ENCODE peak calls at places on chromosome 6, in four cellular contexts. V is small intestine; S is sigmoid colon; M is CD8-positive, alpha-beta memory T cell. N is an unnamed sample.

GRCh38 chr6:54094837-54095236 is 16.4 kb upstream of the MLIP start:
- DNase-seq in V (no peak), S (no peak), M (no peak), N (no peak)

GRCh38 chr6:11798096-11798495 is 19.5 kb upstream of the ADTRP start:
- DNase-seq in V (no peak), S (no peak), M (no peak), N (no peak)

GRCh38 chr6:31791324-31792089 is 4.0 kb downstream of the VARS1 start:
- DNase-seq in M (no peak), V (no peak), S (no peak), N (no peak)

GRCh38 chr6:125432968-125433367 is 131.2 kb upstream of the HDDC2 start:
- DNase-seq in S (no peak), V (no peak), M (no peak), N (no peak)

GRCh38 chr6:11307226-11307625 is 74.8 kb upstream of the NEDD9 start:
- DNase-seq in S (no peak), M (no peak), V (no peak), N (no peak)

GRCh38 chr6:41080623-41081022 is 7.8 kb downstream of the NFYA start:
- DNase-seq in M (no peak), V (no peak), S (no peak), N (no peak)

GRCh38 chr6:69866351-69867074 is at the start of gene COL19A1:
- DNase-seq in M (no peak), S (peak; percentile 64), V (peak; percentile 2), N (no peak)

GRCh38 chr6:26272171-26272631 is 92.8 kb upstream of the BTN3A2 start:
- DNase-seq in V (peak; percentile 65), S (peak; percentile 74), M (peak; percentile 43), N (no peak)

GRCh38 chr6:4178737-4179333 is 43.5 kb upstream of the ECI2 start:
- DNase-seq in V (no peak), S (no peak), M (no peak), N (no peak)

GRCh38 chr6:130178692-130179091 is 44.1 kb downstream of the SAMD3 start:
- DNase-seq in V (peak; percentile 7), M (no peak), S (no peak), N (peak; percentile 71)

DNA sequence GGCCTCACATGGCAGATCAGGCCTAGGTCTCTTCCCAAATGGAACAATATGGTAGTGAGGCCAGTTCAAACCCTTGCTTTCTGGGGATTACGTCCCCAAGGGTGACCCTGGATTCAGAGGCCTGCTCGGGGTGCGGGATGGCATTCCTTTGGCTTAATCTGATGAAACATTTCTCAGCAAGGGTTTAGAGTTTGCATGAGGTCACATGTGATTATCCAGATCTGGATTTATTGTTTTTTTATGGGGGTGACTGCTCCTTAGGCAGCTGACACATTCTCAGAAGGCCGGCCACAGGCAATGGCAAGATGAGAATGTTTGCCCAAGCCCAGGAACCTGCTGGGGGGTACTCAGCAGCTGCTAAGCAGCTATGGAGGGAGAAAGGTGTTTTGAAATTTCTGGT is 37.7 kb upstream of the FUCA2 start:
- DNase-seq in M (no peak), S (no peak), V (no peak), N (no peak)
- H3K4me1 ChIP-seq in M (peaks cover 53% of the 10 kb centered on the region), S (no peaks in the 10 kb centered on the region), V (peaks cover 8% of the 10 kb centered on the region), N (no peaks in the 10 kb centered on the region)

GRCh38 chr6:154479388-154480143 is 30.9 kb downstream of the CNKSR3 start:
- DNase-seq in S (no peak), M (no peak), V (no peak), N (no peak)
- H3K27ac ChIP-seq in S (peak overlapping the region; percentile 87), M (no peak overlapping the region), V (peak overlapping the region; percentile 51), N (no peak overlapping the region)

DNA sequence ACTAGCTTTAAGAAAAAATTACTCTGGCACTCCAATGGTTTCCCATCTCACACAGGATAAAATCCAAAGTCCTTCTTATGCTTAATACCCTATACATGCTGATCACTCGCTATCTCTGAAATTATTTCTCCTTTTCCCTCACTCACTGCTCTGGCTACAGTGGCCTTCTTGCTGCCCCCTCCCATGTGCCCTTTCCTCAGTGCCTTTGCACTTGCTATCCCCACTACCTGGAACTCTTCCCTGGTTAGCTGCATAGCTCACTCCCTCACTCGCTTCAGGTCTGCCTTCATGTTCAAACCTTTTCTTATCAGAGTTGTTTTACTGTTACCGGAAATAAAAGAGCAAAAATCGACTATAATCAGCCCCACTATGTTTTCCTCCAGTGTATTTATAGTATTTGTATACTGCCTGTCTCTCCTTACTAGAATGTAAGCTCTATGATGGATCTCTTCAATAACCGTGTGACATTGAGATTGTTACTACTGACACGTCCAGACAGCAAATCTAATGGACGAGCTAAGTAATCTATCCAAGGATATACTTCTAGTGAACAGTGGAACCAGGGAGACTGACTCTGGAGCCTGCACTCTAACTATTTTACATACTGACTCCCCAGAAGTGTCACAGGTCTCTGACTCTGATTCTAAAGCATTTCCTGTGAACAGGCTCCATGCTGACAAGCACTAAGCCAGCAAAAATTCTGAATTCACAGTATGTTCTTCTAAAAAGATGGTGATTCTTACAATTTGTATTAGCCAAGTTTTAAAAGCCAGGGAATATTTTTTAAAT is 25.1 kb downstream of the FKBP5 start:
- DNase-seq in M (no peak), S (no peak), V (no peak), N (no peak)
- H3K4me1 ChIP-seq in M (peaks cover 57% of the 10 kb centered on the region), S (peaks cover 47% of the 10 kb centered on the region), V (no peaks in the 10 kb centered on the region), N (peaks cover 59% of the 10 kb centered on the region)

GRCh38 chr6:56770011-56770520 is 127.4 kb upstream of the DST start:
- DNase-seq in S (no peak), M (no peak), V (no peak), N (no peak)
- H3K27ac ChIP-seq in S (peak overlapping the region; percentile 67), M (no peak overlapping the region), V (no peak overlapping the region), N (no peak overlapping the region)

DNA sequence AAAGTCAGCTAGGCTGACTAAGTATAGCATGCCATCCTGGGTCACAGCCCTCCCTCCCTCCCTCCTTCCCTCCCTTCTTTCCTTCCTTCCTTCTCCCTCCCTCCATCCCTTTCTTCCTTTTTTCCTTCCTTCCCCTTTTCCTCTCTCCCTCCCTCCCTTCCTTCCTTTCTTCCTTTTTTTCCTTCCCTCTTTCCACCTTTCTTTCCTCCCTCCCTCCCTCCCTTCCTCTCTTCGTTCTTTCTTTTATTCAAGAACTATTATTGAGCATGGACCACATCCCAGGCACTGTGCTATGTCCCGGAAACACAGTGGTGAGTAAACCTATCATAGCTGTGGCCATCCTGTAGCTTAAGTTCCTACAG is 106.2 kb upstream of the BACH2 start:
- DNase-seq in M (no peak), S (no peak), V (no peak), N (no peak)
- H3K4me1 ChIP-seq in M (peaks cover 40% of the 10 kb centered on the region), S (no peaks in the 10 kb centered on the region), V (no peaks in the 10 kb centered on the region), N (peaks cover 22% of the 10 kb centered on the region)